ENCODE peak calls at places on chromosomes 5 and 9, in five cellular contexts. F is endodermal cell, Y is heart left ventricle, B is AG04450, Z is ovary. J is an unnamed sample.
A peak's percentile ranks its signal among the peaks of the same experiment; 100 is the strongest.

GRCh38 chr5:34530637-34531036 is 125.5 kb upstream of the RAI14 start:
- DNase-seq in Z (no peak), F (no peak), B (no peak), Y (no peak), J (no peak)

GRCh38 chr5:5626412-5626811 is 203.9 kb downstream of the ICE1 start:
- DNase-seq in F (no peak), Y (no peak), Z (no peak), B (no peak), J (no peak)

GRCh38 chr9:36148652-36149051 is 12.1 kb downstream of the GLIPR2 start:
- DNase-seq in Y (peak; percentile 90), B (peak; percentile 92), Z (peak; percentile 98), F (no peak), J (peak; percentile 95)

GRCh38 chr9:112176410-112177010 is 1.4 kb upstream of the SUSD1 start:
- DNase-seq in Z (no peak), Y (no peak), B (no peak), F (no peak), J (no peak)

GRCh38 chr9:92746567-92747458 is 17.8 kb downstream of the BICD2 start:
- DNase-seq in Y (no peak), Z (no peak), F (no peak), B (no peak), J (no peak)

GRCh38 chr9:133437753-133438531 is 15.8 kb downstream of the ADAMTS13 start:
- DNase-seq in F (peak; percentile 82), Z (no peak), B (no peak), Y (no peak), J (no peak)

GRCh38 chr9:131740898-131741297 is 1.0 kb upstream of the RAPGEF1 start:
- DNase-seq in Y (no peak), Z (peak; percentile 14), F (no peak), B (no peak), J (no peak)

GRCh38 chr9:88532320-88532719 is 2.7 kb upstream of the NXNL2 start:
- DNase-seq in Y (no peak), B (no peak), F (peak; percentile 92), Z (peak; percentile 31), J (no peak)

GRCh38 chr5:151104795-151105194 is 24.0 kb upstream of the TNIP1 start:
- DNase-seq in F (no peak), B (no peak), Z (peak; percentile 74), Y (no peak), J (no peak)

GRCh38 chr9:532707-533106 is 308.8 kb upstream of the DMRT1 start:
- DNase-seq in B (no peak), Y (no peak), F (no peak), Z (no peak), J (no peak)

GRCh38 chr5:56026863-56027300 is 32.1 kb upstream of the IL6ST start:
- DNase-seq in F (no peak), Y (no peak), Z (no peak), B (peak; percentile 72), J (no peak)

GRCh38 chr9:73916016-73916673 is 581.0 kb upstream of the RORB start:
- DNase-seq in F (peak; percentile 69), B (no peak), Y (no peak), Z (no peak), J (no peak)

GRCh38 chr5:154771383-154771901 is 16.3 kb downstream of the LARP1 start:
- DNase-seq in Y (peak; percentile 34), Z (peak; percentile 43), B (peak; percentile 73), F (peak; percentile 75), J (peak; percentile 40)

GRCh38 chr9:115413766-115414382 is 295.9 kb upstream of the TNC start:
- DNase-seq in B (no peak), Z (no peak), Y (no peak), F (no peak), J (no peak)

GRCh38 chr9:138033950-138034349 is 156.4 kb downstream of the CACNA1B start:
- DNase-seq in Z (no peak), Y (no peak), B (no peak), F (peak; percentile 59), J (peak; percentile 7)

GRCh38 chr9:6183227-6183551 is 32.4 kb upstream of the IL33 start:
- DNase-seq in Z (no peak), Y (no peak), B (no peak), F (no peak), J (no peak)

GRCh38 chr9:113199683-113200329 is 21.3 kb downstream of the FKBP15 start:
- DNase-seq in Z (no peak), F (no peak), B (no peak), Y (no peak), J (no peak)

GRCh38 chr5:172782169-172783039 is 11.4 kb upstream of the DUSP1 start:
- DNase-seq in B (no peak), Y (no peak), Z (no peak), F (no peak), J (no peak)

GRCh38 chr5:95823738-95824609 is 1.4 kb upstream of the GLRX start:
- DNase-seq in Z (peak; percentile 72), F (peak; percentile 72), Y (peak; percentile 66), B (peak; percentile 89), J (peak; percentile 51)

GRCh38 chr9:95517559-95517933 is 775 bp upstream of the PTCH1 start:
- DNase-seq in Y (no peak), Z (no peak), F (no peak), B (no peak), J (peak; percentile 31)

GRCh38 chr9:123344273-123345096 is 11.5 kb upstream of the CRB2 start:
- DNase-seq in B (no peak), Y (no peak), Z (no peak), F (no peak), J (no peak)

GRCh38 chr9:117359910-117360309 is 54.9 kb downstream of the ASTN2 start:
- DNase-seq in Z (no peak), F (no peak), Y (no peak), B (no peak), J (no peak)

GRCh38 chr5:61275841-61276240 is 56.2 kb upstream of the ZSWIM6 start:
- DNase-seq in Y (peak; percentile 66), Z (no peak), B (peak; percentile 36), F (no peak), J (peak; percentile 37)

GRCh38 chr9:111661802-111662491 is 542 bp downstream of the GNG10 start:
- DNase-seq in Z (peak; percentile 14), F (peak; percentile 80), B (no peak), Y (peak; percentile 46), J (peak; percentile 51)

GRCh38 chr5:142829821-142830220 is 59.6 kb downstream of the ARHGAP26 start:
- DNase-seq in B (no peak), Y (no peak), Z (no peak), F (no peak), J (no peak)

GRCh38 chr9:82763631-82764030 is 299.3 kb downstream of the RASEF start:
- DNase-seq in Z (no peak), F (peak; percentile 50), B (no peak), Y (no peak), J (no peak)
- TF ChIP-seq CTCF in Z (no peak), F (peak; percentile 40), B (no peak), Y (no peak), J (no peak)

DNA sequence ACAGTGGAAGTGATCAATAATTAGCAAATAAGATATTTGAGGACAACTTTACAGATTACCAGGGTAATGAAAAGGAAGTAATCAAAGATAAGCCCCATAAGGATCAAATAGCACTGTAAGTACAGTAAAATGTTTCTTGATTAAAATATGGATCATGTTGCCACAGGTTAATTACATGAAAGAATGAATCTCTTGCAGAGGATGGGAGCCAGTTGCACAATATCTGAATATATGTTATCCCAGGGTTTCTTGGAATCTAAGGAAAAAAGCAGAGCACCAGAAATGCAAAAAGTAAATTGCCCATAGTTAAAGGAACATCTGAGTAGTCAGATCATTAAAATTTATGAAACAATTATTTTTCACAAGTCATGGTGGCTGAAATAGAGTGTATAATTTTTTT is 13.8 kb upstream of the SRP19 start:
- DNase-seq in F (no peak), Y (no peak), B (no peak), Z (no peak), J (no peak)
- H3K4me3 ChIP-seq in F (no peak overlapping the region), Y (no peak overlapping the region), B (no peak overlapping the region), Z (no peak overlapping the region), J (no peak overlapping the region)

GRCh38 chr9:70263421-70263820 is 4.6 kb downstream of the SMC5 start:
- DNase-seq in B (no peak), Y (no peak), F (no peak), Z (no peak), J (no peak)
- H3K27ac ChIP-seq in B (no peak overlapping the region), Y (peak overlapping the region; percentile 51), F (no peak overlapping the region), Z (no peak overlapping the region), J (no peak overlapping the region)

GRCh38 chr9:120778758-120779157 is 14.5 kb downstream of the FBXW2 start:
- DNase-seq in B (no peak), F (no peak), Z (no peak), Y (no peak), J (no peak)
- TF ChIP-seq CTCF in B (no peak), F (no peak), Z (no peak), Y (no peak), J (no peak)

DNA sequence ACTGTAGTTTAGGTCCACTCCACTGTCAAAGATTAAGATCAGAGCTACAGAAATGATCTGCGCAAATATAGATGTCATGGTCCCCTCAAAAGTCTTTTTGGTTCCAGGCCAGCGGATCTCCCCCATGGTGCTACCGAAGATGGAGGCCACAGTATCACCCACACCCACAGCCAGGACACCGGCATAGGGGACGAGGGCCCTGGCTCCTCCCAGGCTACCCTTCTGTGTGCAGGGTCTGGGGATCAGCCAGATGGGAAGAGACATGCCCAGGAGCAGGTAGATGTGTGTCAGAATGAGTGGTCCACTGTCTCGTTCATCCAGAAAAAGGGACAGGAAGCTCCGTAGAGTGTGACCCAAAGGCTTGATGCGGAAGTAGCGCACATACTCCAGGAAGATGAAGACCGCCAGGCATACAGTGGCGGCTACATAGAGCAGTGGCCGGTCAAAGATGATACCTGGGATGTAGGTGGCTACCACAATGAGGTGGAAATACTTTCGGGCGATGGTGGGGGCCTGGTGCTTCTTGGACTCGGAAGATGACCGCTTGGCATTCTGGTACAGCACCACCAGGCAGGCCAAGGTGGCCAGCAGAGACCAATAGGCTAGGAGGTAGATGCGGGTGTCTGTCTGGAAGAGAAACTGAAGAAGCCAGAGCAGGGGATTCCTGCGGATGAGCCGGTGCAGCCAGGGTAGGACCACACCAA is 1.5 kb downstream of the DOLK start:
- DNase-seq in F (no peak), Y (no peak), B (no peak), Z (no peak), J (no peak)
- H3K4me3 ChIP-seq in F (peak overlapping the region; percentile 95), Y (no peak overlapping the region), B (no peak overlapping the region), Z (no peak overlapping the region), J (no peak overlapping the region)

DNA sequence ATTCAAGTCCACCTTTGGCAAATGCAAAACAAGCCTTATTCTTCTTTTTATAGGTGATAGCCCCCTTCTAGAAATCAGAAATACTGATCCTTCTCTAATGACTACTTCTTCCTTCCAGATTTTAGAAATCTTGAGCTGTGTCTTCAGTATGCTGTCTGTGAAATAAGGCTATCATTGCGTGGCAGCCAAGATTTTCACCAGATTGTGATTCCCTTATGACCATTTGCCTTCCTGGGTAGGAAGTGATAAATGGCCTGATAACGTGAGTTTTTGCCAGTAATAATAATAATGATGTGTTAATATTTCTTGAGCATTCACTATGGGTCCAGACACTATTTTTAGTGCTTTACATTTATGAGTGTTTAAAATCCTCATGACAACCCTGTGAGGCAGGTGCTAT is 80.9 kb downstream of the PIP5K1B start:
- DNase-seq in Y (no peak), B (no peak), Z (no peak), F (no peak), J (no peak)
- H3K27ac ChIP-seq in Y (no peak overlapping the region), B (no peak overlapping the region), Z (no peak overlapping the region), F (no peak overlapping the region), J (no peak overlapping the region)

DNA sequence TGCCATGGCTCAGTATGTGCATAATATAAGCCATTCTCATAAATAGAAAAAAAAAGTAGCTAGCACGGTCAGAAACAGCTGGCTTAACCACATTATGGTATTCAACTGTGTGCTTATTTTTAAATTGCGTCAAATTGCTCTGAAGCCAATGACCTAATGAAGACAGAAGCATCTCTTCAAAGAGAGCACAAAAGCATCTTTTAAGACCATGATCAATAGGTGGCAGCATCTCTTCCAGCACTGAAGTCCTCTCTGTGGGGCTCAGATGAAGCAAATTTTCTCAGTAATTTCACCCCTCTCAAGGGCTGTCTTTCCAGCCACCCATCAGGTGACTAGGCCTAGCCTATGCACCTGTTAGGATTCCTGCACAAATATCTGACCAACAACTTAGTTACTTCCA is 251.4 kb downstream of the GLIS3 start:
- DNase-seq in Z (no peak), F (no peak), Y (no peak), B (peak; percentile 7), J (no peak)
- TF ChIP-seq CTCF in Z (no peak), F (peak; percentile 78), Y (peak; percentile 16), B (peak; percentile 55), J (peak; percentile 17)

J was measured in testis.